ENCODE peak calls at places on chromosomes 11 and 22, in five cellular contexts. P is HCT116, I is PC-3, J is MM.1S, E is GM23248. B is an unnamed sample.

GRCh38 chr11:113001709-113002108 is 40.5 kb downstream of the NCAM1 start:
- DNase-seq in P (no peak), I (no peak), J (no peak), E (no peak), B (no peak)

GRCh38 chr11:18633256-18634139 is 644 bp downstream of the SPTY2D1 start:
- DNase-seq in P (no peak), I (no peak), J (peak; percentile 77), E (peak; percentile 63), B (peak; percentile 44)

GRCh38 chr11:67030976-67031375 is 8.0 kb downstream of the SYT12 start:
- DNase-seq in P (no peak), I (no peak), J (no peak), E (no peak), B (peak; percentile 57)

GRCh38 chr11:94768602-94769511 is 701 bp downstream of the AMOTL1 start:
- DNase-seq in P (no peak), I (peak; percentile 55), J (peak; percentile 36), E (peak; percentile 63), B (no peak)

GRCh38 chr11:101030015-101030414 is 99.6 kb downstream of the PGR start:
- DNase-seq in P (no peak), I (no peak), J (no peak), E (no peak), B (no peak)

GRCh38 chr11:8090756-8091155 is 9.7 kb downstream of the TUB start:
- DNase-seq in P (peak; percentile 8), I (peak; percentile 30), J (peak; percentile 38), E (peak; percentile 43), B (peak; percentile 51)

GRCh38 chr11:8375932-8376331 is 112.3 kb upstream of the LMO1 start:
- DNase-seq in P (no peak), I (no peak), J (no peak), E (no peak), B (no peak)

GRCh38 chr22:47248925-47249324 is 486.5 kb downstream of the TBC1D22A start:
- DNase-seq in P (no peak), I (no peak), J (no peak), E (no peak), B (no peak)

GRCh38 chr11:126842038-126842437 is 158.5 kb downstream of the KIRREL3 start:
- DNase-seq in P (no peak), I (no peak), J (no peak), E (no peak), B (no peak)

GRCh38 chr22:36191106-36191836 is 10.3 kb downstream of the APOL4 start:
- DNase-seq in P (no peak), I (no peak), J (no peak), E (peak; percentile 83), B (no peak)

GRCh38 chr11:114208371-114208770 is 87.8 kb upstream of the NNMT start:
- DNase-seq in P (no peak), I (no peak), J (no peak), E (no peak), B (no peak)

GRCh38 chr11:13098067-13098466 is 89.0 kb downstream of the RASSF10 start:
- DNase-seq in P (no peak), I (peak; percentile 93), J (no peak), E (peak; percentile 14), B (no peak)

GRCh38 chr11:9651899-9652748 is 11.8 kb upstream of the SWAP70 start:
- DNase-seq in P (no peak), I (no peak), J (no peak), E (no peak), B (no peak)

GRCh38 chr22:40044870-40045834 is 50.4 kb downstream of the FAM83F start:
- DNase-seq in P (no peak), I (peak; percentile 30), J (peak; percentile 66), E (peak; percentile 60), B (peak; percentile 89)

GRCh38 chr22:35997438-35997837 is 31.2 kb downstream of the RBFOX2 start:
- DNase-seq in P (no peak), I (no peak), J (no peak), E (no peak), B (no peak)

GRCh38 chr11:25924586-25924985 is 407.3 kb upstream of the ANO3 start:
- DNase-seq in P (no peak), I (no peak), J (no peak), E (no peak), B (no peak)

GRCh38 chr11:108654994-108655631 is 9.8 kb upstream of the DDX10 start:
- DNase-seq in P (peak; percentile 54), I (peak; percentile 86), J (peak; percentile 52), E (peak; percentile 87), B (peak; percentile 70)

GRCh38 chr11:113577356-113578163 is 102.4 kb upstream of the DRD2 start:
- DNase-seq in P (no peak), I (no peak), J (peak; percentile 8), E (peak; percentile 12), B (no peak)

GRCh38 chr22:19117111-19117512 is 5.1 kb downstream of the DGCR2 start:
- DNase-seq in P (no peak), I (no peak), J (no peak), E (no peak), B (peak; percentile 38)

GRCh38 chr22:38352436-38352835 is 35.2 kb upstream of the CSNK1E start:
- DNase-seq in P (no peak), I (no peak), J (no peak), E (no peak), B (no peak)

GRCh38 chr22:37206118-37206840 is 6.0 kb downstream of the SSTR3 start:
- DNase-seq in P (no peak), I (no peak), J (no peak), E (no peak), B (no peak)

GRCh38 chr11:119702261-119702591 is 26.8 kb downstream of the NECTIN1 start:
- DNase-seq in P (no peak), I (no peak), J (no peak), E (no peak), B (no peak)
- TF ChIP-seq EZH2phosphoT487 in P (no peak), I (no peak), J (no peak), E (no peak), B (no peak)

GRCh38 chr22:30204015-30204741 is 42.4 kb downstream of the LIF start:
- DNase-seq in P (no peak), I (no peak), J (no peak), E (no peak), B (no peak)
- H3K27ac ChIP-seq in P (peak overlapping the region; percentile 96), I (peak overlapping the region; percentile 100), J (no peak overlapping the region), E (peak overlapping the region; percentile 98), B (no peak overlapping the region)

GRCh38 chr11:70397336-70397982 is 870 bp upstream of the CTTN start:
- DNase-seq in P (peak; percentile 13), I (no peak), J (no peak), E (no peak), B (no peak)
- TF ChIP-seq EZH2phosphoT487 in P (no peak), I (no peak), J (no peak), E (no peak), B (no peak)

GRCh38 chr11:460331-461199 is 10.5 kb downstream of the PTDSS2 start:
- DNase-seq in P (no peak), I (no peak), J (no peak), E (peak; percentile 13), B (no peak)
- H3K27ac ChIP-seq in P (no peak overlapping the region), I (no peak overlapping the region), J (no peak overlapping the region), E (no peak overlapping the region), B (no peak overlapping the region)

DNA sequence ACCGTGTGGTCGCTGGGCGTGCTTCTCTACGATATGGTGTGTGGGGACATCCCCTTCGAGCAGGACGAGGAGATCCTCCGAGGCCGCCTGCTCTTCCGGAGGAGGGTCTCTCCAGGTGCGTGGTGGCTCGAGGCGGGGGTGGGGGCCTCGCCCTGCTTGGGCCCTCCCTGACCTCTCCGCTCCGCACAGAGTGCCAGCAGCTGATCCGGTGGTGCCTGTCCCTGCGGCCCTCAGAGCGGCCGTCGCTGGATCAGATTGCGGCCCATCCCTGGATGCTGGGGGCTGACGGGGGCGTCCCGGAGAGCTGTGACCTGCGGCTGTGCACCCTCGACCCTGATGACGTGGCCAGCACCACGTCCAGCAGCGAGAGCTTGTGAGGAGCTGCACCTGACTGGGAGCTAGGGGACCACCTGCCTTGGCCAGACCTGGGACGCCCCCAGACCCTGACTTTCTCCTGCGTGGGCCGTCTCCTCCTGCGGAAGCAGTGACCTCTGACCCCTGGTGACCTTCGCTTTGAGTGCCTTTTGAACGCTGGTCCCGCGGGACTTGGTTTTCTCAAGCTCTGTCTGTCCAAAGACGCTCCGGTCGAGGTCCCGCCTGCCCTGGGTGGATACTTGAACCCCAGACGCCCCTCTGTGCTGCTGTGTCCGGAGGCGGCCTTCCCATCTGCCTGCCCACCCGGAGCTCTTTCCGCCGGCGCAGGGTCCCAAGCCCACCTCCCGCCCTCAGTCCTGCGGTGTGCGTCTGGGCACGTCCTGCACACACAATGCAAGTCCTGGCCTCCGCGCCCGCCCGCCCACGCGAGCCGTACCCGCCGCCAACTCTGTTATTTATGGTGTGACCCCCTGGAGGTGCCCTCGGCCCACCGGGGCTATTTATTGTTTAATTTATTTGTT is 2.4 kb downstream of the PIM3 start:
- DNase-seq in P (no peak), I (no peak), J (peak; percentile 4), E (no peak), B (no peak)
- TF ChIP-seq EZH2phosphoT487 in P (no peak), I (no peak), J (no peak), E (no peak), B (no peak)

DNA sequence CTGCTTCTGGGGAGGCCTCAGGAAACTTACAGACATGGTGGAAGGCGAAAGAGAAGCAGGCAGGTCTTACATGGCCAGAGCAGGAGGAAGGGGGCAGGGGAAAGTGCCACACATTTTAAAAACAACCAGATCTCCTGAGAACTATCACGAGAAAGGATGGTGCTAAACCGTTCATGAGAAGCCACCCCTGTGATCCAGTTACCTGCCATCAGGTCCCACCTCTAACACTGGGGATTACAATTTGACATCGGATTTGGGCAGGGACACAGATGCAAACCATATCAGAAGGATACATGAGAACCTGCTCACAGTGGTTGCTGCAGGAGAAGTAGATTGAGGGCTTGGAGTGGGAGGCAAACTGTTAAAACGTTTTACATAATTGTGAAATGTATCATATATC is 152.2 kb downstream of the ADAMTS15 start:
- DNase-seq in P (no peak), I (no peak), J (no peak), E (no peak), B (no peak)
- H3K27ac ChIP-seq in P (no peak overlapping the region), I (no peak overlapping the region), J (no peak overlapping the region), E (no peak overlapping the region), B (no peak overlapping the region)

DNA sequence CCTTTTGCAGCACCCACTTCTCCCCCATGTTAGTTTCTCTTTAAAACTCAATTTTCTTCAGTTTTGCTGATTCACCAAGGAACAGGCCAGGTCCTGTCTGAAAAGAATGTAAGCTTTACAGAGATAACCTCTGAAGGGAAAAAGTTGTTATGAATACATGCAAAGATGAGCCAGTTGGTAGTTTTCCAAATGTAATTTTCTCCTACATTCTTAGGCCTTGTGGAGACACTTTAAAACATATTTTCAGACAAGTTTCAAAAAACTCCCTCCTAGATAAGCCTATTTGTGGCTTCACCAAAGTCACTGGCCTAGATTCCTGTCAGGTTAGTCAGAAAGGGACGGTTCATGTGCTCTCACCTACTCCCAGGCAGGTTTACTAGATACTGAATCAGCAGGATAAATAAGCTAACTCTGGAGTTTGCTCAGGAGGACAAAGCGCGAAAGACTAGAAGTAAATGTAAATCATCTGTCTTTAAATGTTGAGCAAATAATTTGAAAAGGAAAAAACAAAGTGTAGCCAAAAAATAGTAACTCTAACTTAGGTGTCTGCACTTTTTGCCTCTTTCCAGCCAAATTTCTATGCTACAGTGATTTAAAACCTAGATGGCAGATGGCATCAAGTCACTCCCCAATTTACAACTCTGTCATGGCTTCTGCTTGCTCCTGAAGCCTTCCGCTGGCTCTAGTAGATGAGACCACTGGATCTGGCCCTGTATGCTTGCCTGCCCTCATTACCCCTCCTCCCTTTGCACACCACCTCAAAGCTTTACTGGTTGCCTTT is 4.9 kb upstream of the ATP6V1E1 start:
- DNase-seq in P (peak; percentile 87), I (peak; percentile 95), J (no peak), E (peak; percentile 67), B (no peak)
- TF ChIP-seq EZH2phosphoT487 in P (no peak), I (no peak), J (no peak), E (no peak), B (no peak)